ENCODE peak calls at places on chromosomes 4 and X, in ten cellular contexts. One of them, this sample, is unnamed.
A peak's percentile ranks its signal among the peaks of the same experiment; 100 is the strongest.

GRCh38 chr4:13918110-13918509 is 290.6 kb upstream of the BOD1L1 start:
- DNase-seq in cardiac muscle cell: peak; percentile 95
- DNase-seq in substantia nigra: no peak
- DNase-seq in thoracic aorta: peak; percentile 7
- DNase-seq in lower lobe of right lung: no peak
- DNase-seq in aorta: no peak
- DNase-seq in IMR-90: peak; percentile 100
- DNase-seq in Peyer's patch: no peak
- DNase-seq in pancreas: peak; percentile 15
- DNase-seq in CD8-positive, alpha-beta T cell: no peak
- DNase-seq in this sample: no peak

GRCh38 chr4:76962406-76963135 is 13.0 kb downstream of the SEPTIN11 start:
- DNase-seq in cardiac muscle cell: peak; percentile 54
- DNase-seq in substantia nigra: no peak
- DNase-seq in thoracic aorta: no peak
- DNase-seq in lower lobe of right lung: no peak
- DNase-seq in aorta: no peak
- DNase-seq in IMR-90: no peak
- DNase-seq in Peyer's patch: no peak
- DNase-seq in pancreas: no peak
- DNase-seq in CD8-positive, alpha-beta T cell: no peak
- DNase-seq in this sample: no peak

GRCh38 chr4:177391953-177392352 is 50.3 kb downstream of the AGA start:
- DNase-seq in cardiac muscle cell: no peak
- DNase-seq in substantia nigra: no peak
- DNase-seq in thoracic aorta: no peak
- DNase-seq in lower lobe of right lung: no peak
- DNase-seq in aorta: no peak
- DNase-seq in IMR-90: no peak
- DNase-seq in Peyer's patch: no peak
- DNase-seq in pancreas: no peak
- DNase-seq in CD8-positive, alpha-beta T cell: no peak
- DNase-seq in this sample: no peak

GRCh38 chrX:102516314-102516936 is at the start of gene TMSB15A:
- DNase-seq in cardiac muscle cell: peak; percentile 48
- DNase-seq in substantia nigra: peak; percentile 57
- DNase-seq in thoracic aorta: peak; percentile 17
- DNase-seq in lower lobe of right lung: peak; percentile 76
- DNase-seq in aorta: peak; percentile 92
- DNase-seq in IMR-90: peak; percentile 28
- DNase-seq in Peyer's patch: peak; percentile 34
- DNase-seq in pancreas: peak; percentile 75
- DNase-seq in CD8-positive, alpha-beta T cell: peak; percentile 27
- DNase-seq in this sample: peak; percentile 6

GRCh38 chrX:24294619-24295018 is 19.2 kb downstream of the SUPT20HL2 start:
- DNase-seq in cardiac muscle cell: peak; percentile 58
- DNase-seq in substantia nigra: no peak
- DNase-seq in thoracic aorta: no peak
- DNase-seq in lower lobe of right lung: no peak
- DNase-seq in aorta: no peak
- DNase-seq in IMR-90: no peak
- DNase-seq in Peyer's patch: no peak
- DNase-seq in pancreas: no peak
- DNase-seq in CD8-positive, alpha-beta T cell: no peak
- DNase-seq in this sample: no peak

GRCh38 chr4:174815282-174815681 is 13.8 kb downstream of the GLRA3 start:
- DNase-seq in cardiac muscle cell: no peak
- DNase-seq in substantia nigra: no peak
- DNase-seq in thoracic aorta: no peak
- DNase-seq in lower lobe of right lung: no peak
- DNase-seq in aorta: no peak
- DNase-seq in IMR-90: no peak
- DNase-seq in Peyer's patch: no peak
- DNase-seq in pancreas: no peak
- DNase-seq in CD8-positive, alpha-beta T cell: no peak
- DNase-seq in this sample: no peak

GRCh38 chrX:15468036-15468435 is 25.1 kb downstream of the PIR start:
- DNase-seq in cardiac muscle cell: peak; percentile 64
- DNase-seq in substantia nigra: peak; percentile 0
- DNase-seq in thoracic aorta: peak; percentile 15
- DNase-seq in lower lobe of right lung: no peak
- DNase-seq in aorta: no peak
- DNase-seq in IMR-90: peak; percentile 67
- DNase-seq in Peyer's patch: no peak
- DNase-seq in pancreas: no peak
- DNase-seq in CD8-positive, alpha-beta T cell: no peak
- DNase-seq in this sample: no peak

GRCh38 chrX:9902651-9903050 is 64.5 kb upstream of the CLDN34 start:
- DNase-seq in cardiac muscle cell: no peak
- DNase-seq in substantia nigra: peak; percentile 24
- DNase-seq in thoracic aorta: no peak
- DNase-seq in lower lobe of right lung: no peak
- DNase-seq in aorta: no peak
- DNase-seq in IMR-90: peak; percentile 34
- DNase-seq in Peyer's patch: no peak
- DNase-seq in pancreas: no peak
- DNase-seq in CD8-positive, alpha-beta T cell: no peak
- DNase-seq in this sample: no peak

GRCh38 chrX:115268421-115268820 is 21.1 kb upstream of the LUZP4 start:
- DNase-seq in cardiac muscle cell: peak; percentile 4
- DNase-seq in substantia nigra: no peak
- DNase-seq in thoracic aorta: no peak
- DNase-seq in lower lobe of right lung: no peak
- DNase-seq in aorta: no peak
- DNase-seq in IMR-90: peak; percentile 1
- DNase-seq in Peyer's patch: no peak
- DNase-seq in pancreas: no peak
- DNase-seq in CD8-positive, alpha-beta T cell: no peak
- DNase-seq in this sample: no peak

DNA sequence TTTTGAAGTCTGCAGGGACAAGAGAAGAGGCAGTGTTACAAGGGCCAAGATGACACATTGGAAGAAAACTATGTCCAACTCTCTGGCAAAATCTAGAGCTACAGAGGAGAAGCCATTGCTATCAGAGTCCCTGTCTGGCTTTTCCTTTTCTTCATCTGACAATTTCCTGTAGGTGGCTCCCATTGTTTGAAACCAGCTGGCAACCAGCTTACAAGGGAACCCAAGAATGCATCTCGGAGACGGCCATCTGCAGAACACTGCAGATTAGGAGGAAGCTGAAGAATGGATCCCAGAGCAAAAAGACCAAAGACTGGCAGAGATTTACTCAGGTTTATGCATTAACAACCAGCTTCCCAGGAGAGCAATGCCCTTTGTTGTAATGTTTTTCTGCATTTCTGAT is 216.2 kb upstream of the CTSO start:
- DNase-seq in cardiac muscle cell: no peak
- DNase-seq in substantia nigra: no peak
- DNase-seq in thoracic aorta: no peak
- DNase-seq in lower lobe of right lung: no peak
- DNase-seq in aorta: no peak
- DNase-seq in IMR-90: no peak
- DNase-seq in Peyer's patch: no peak
- DNase-seq in pancreas: no peak
- DNase-seq in CD8-positive, alpha-beta T cell: no peak
- DNase-seq in this sample: no peak
- H3K27ac ChIP-seq in cardiac muscle cell: no peak overlapping the region
- H3K27ac ChIP-seq in substantia nigra: no peak overlapping the region
- H3K27ac ChIP-seq in thoracic aorta: no peak overlapping the region
- H3K27ac ChIP-seq in lower lobe of right lung: no peak overlapping the region
- H3K27ac ChIP-seq in aorta: no peak overlapping the region
- H3K27ac ChIP-seq in IMR-90: no peak overlapping the region
- H3K27ac ChIP-seq in Peyer's patch: no peak overlapping the region
- H3K27ac ChIP-seq in pancreas: no peak overlapping the region
- H3K27ac ChIP-seq in CD8-positive, alpha-beta T cell: no peak overlapping the region
- H3K27ac ChIP-seq in this sample: no peak overlapping the region

DNA sequence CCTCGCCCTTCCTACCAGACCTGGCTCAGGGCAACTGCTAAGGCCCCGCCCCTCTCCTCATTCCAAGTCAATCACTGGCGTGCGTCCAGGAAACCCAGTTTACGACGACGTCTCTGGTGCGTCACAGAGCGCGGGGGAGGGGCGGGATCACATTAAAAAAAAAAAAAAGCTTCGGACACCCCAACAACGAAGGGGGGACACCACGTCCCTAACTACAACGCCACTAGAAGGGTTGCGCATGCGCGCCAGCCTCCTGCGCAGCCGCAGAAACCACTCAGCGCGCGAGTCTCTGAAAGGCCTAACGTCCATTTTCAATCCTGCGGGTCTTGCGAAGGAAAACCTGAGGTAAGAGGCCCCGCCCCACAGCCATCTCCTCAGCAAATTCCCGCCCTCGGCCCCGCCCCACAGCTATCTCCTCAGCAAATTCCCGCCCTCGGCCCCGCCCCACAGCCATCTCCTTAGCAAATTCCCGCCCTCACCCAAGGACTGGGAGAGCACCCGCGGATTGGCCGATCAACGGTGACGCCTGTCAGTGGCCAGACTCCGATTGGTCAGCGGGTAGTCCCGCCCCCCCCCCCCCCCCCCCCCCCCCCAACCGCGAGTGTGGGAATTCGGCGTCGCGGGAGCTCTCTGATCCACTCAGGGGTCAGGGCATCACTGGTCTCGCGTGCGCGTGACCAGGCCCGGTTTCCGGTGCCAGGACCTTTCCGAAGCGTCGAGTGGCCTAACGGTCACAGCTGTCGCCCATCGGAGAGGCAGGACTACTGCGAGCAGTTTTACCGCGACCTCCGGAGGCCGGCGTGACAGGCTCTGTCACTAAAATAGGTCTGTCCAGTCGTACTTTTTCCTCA is at the start of gene SCML1:
- DNase-seq in cardiac muscle cell: peak; percentile 98
- DNase-seq in substantia nigra: peak; percentile 96
- DNase-seq in thoracic aorta: peak; percentile 92
- DNase-seq in lower lobe of right lung: peak; percentile 98
- DNase-seq in aorta: peak; percentile 98
- DNase-seq in IMR-90: peak; percentile 95
- DNase-seq in Peyer's patch: peak; percentile 87
- DNase-seq in pancreas: peak; percentile 98
- DNase-seq in CD8-positive, alpha-beta T cell: peak; percentile 74
- DNase-seq in this sample: peak; percentile 78
- H3K27ac ChIP-seq in cardiac muscle cell: peak within 1 kb of the TSS; percentile 66
- H3K27ac ChIP-seq in substantia nigra: peak within 1 kb of the TSS; percentile 64
- H3K27ac ChIP-seq in thoracic aorta: peak within 1 kb of the TSS; percentile 91
- H3K27ac ChIP-seq in lower lobe of right lung: peak within 1 kb of the TSS; percentile 90
- H3K27ac ChIP-seq in aorta: no peak within 1 kb of the TSS
- H3K27ac ChIP-seq in IMR-90: peak within 1 kb of the TSS; percentile 77
- H3K27ac ChIP-seq in Peyer's patch: peak within 1 kb of the TSS; percentile 84
- H3K27ac ChIP-seq in pancreas: peak within 1 kb of the TSS; percentile 70
- H3K27ac ChIP-seq in CD8-positive, alpha-beta T cell: peak within 1 kb of the TSS; percentile 95
- H3K27ac ChIP-seq in this sample: peak within 1 kb of the TSS; percentile 86

GRCh38 chr4:3384391-3384770 is 57.4 kb upstream of the HGFAC start:
- DNase-seq in cardiac muscle cell: no peak
- DNase-seq in substantia nigra: no peak
- DNase-seq in thoracic aorta: no peak
- DNase-seq in lower lobe of right lung: peak; percentile 64
- DNase-seq in aorta: peak; percentile 60
- DNase-seq in IMR-90: no peak
- DNase-seq in Peyer's patch: no peak
- DNase-seq in pancreas: no peak
- DNase-seq in CD8-positive, alpha-beta T cell: no peak
- DNase-seq in this sample: no peak
- H3K27ac ChIP-seq in cardiac muscle cell: no peak overlapping the region
- H3K27ac ChIP-seq in substantia nigra: peak overlapping the region; percentile 59
- H3K27ac ChIP-seq in thoracic aorta: no peak overlapping the region
- H3K27ac ChIP-seq in lower lobe of right lung: peak overlapping the region; percentile 90
- H3K27ac ChIP-seq in aorta: no peak overlapping the region
- H3K27ac ChIP-seq in IMR-90: no peak overlapping the region
- H3K27ac ChIP-seq in Peyer's patch: peak overlapping the region; percentile 49
- H3K27ac ChIP-seq in pancreas: no peak overlapping the region
- H3K27ac ChIP-seq in CD8-positive, alpha-beta T cell: no peak overlapping the region
- H3K27ac ChIP-seq in this sample: no peak overlapping the region

GRCh38 chr4:71609159-71609558 is 174.7 kb downstream of the GC start:
- DNase-seq in cardiac muscle cell: peak; percentile 17
- DNase-seq in substantia nigra: no peak
- DNase-seq in thoracic aorta: no peak
- DNase-seq in lower lobe of right lung: no peak
- DNase-seq in aorta: no peak
- DNase-seq in IMR-90: no peak
- DNase-seq in Peyer's patch: no peak
- DNase-seq in pancreas: no peak
- DNase-seq in CD8-positive, alpha-beta T cell: no peak
- DNase-seq in this sample: no peak
- H3K27ac ChIP-seq in cardiac muscle cell: no peak overlapping the region
- H3K27ac ChIP-seq in substantia nigra: no peak overlapping the region
- H3K27ac ChIP-seq in thoracic aorta: no peak overlapping the region
- H3K27ac ChIP-seq in lower lobe of right lung: no peak overlapping the region
- H3K27ac ChIP-seq in aorta: no peak overlapping the region
- H3K27ac ChIP-seq in IMR-90: no peak overlapping the region
- H3K27ac ChIP-seq in Peyer's patch: no peak overlapping the region
- H3K27ac ChIP-seq in pancreas: no peak overlapping the region
- H3K27ac ChIP-seq in CD8-positive, alpha-beta T cell: no peak overlapping the region
- H3K27ac ChIP-seq in this sample: no peak overlapping the region

DNA sequence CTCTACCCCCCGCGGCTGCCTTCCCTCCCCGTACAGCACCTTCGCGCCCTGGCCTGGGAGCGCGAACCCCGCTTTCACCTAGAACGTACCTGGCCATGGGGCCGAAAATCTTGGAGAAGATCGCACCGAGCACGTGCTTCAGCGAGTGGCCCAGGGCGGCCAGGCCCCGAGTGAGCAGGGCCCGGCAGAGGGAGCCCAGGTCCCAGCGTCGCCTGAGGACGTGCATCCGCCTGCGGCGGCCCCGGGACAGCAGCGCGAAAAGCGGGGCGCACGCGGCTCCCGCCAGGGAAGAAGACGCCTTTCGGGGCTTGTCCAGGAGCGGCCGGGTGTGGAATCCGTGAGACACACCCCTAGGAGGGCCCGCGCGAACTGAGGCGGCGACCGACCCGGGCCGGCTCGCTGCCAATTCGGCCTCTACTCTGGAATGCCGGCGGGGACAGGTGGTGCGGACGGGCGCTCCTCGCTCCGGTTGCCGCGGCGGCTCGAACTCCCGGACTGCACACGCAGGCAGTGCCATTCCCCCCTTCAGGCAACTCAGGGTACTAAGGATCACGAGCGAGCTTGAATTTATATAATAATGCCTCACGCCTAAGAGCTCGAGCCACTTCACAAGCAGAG is at the start of gene HS6ST2:
- DNase-seq in cardiac muscle cell: no peak
- DNase-seq in substantia nigra: no peak
- DNase-seq in thoracic aorta: no peak
- DNase-seq in lower lobe of right lung: no peak
- DNase-seq in aorta: peak; percentile 76
- DNase-seq in IMR-90: no peak
- DNase-seq in Peyer's patch: no peak
- DNase-seq in pancreas: peak; percentile 20
- DNase-seq in CD8-positive, alpha-beta T cell: no peak
- DNase-seq in this sample: no peak
- H3K27ac ChIP-seq in cardiac muscle cell: no peak within 1 kb of the TSS
- H3K27ac ChIP-seq in substantia nigra: no peak within 1 kb of the TSS
- H3K27ac ChIP-seq in thoracic aorta: no peak within 1 kb of the TSS
- H3K27ac ChIP-seq in lower lobe of right lung: no peak within 1 kb of the TSS
- H3K27ac ChIP-seq in aorta: no peak within 1 kb of the TSS
- H3K27ac ChIP-seq in IMR-90: no peak within 1 kb of the TSS
- H3K27ac ChIP-seq in Peyer's patch: no peak within 1 kb of the TSS
- H3K27ac ChIP-seq in pancreas: no peak within 1 kb of the TSS
- H3K27ac ChIP-seq in CD8-positive, alpha-beta T cell: no peak within 1 kb of the TSS
- H3K27ac ChIP-seq in this sample: no peak within 1 kb of the TSS

GRCh38 chrX:57906790-57907189 is 3.5 kb downstream of the ZXDA start:
- DNase-seq in cardiac muscle cell: peak; percentile 64
- DNase-seq in substantia nigra: no peak
- DNase-seq in thoracic aorta: no peak
- DNase-seq in lower lobe of right lung: no peak
- DNase-seq in aorta: no peak
- DNase-seq in IMR-90: peak; percentile 61
- DNase-seq in Peyer's patch: no peak
- DNase-seq in pancreas: no peak
- DNase-seq in CD8-positive, alpha-beta T cell: no peak
- DNase-seq in this sample: no peak
- H3K27ac ChIP-seq in cardiac muscle cell: no peak overlapping the region
- H3K27ac ChIP-seq in substantia nigra: no peak overlapping the region
- H3K27ac ChIP-seq in thoracic aorta: no peak overlapping the region
- H3K27ac ChIP-seq in lower lobe of right lung: no peak overlapping the region
- H3K27ac ChIP-seq in aorta: no peak overlapping the region
- H3K27ac ChIP-seq in IMR-90: no peak overlapping the region
- H3K27ac ChIP-seq in Peyer's patch: no peak overlapping the region
- H3K27ac ChIP-seq in pancreas: no peak overlapping the region
- H3K27ac ChIP-seq in CD8-positive, alpha-beta T cell: no peak overlapping the region
- H3K27ac ChIP-seq in this sample: no peak overlapping the region

This sample was measured in effector memory CD4-positive, alpha-beta T cell.